ENCODE peak calls at places on chromosome 17, in ten cellular contexts. R, S, H, A, G, T, L, E, B and I are unnamed samples.

GRCh38 chr17:76442341-76443338 is 10.3 kb downstream of the UBE2O start:
- DNase-seq in G (no peak), B (no peak), E (peak), L (no peak), H (no peak), S (no peak), T (no peak), R (no peak), A (no peak), I (no peak)

GRCh38 chr17:279776-280175 is 72.8 kb downstream of the RPH3AL start:
- DNase-seq in B (no peak), H (no peak), L (no peak), S (no peak), E (no peak), G (no peak), R (no peak), A (no peak), T (no peak), I (no peak)

GRCh38 chr17:43212641-43213490 is 1.2 kb downstream of the TMEM106A start:
- DNase-seq in R (no peak), H (no peak), T (no peak), S (no peak), G (no peak), B (no peak), A (no peak), L (no peak), E (peak), I (peak)

GRCh38 chr17:3003401-3004149 is 59.8 kb downstream of the OR1D5 start:
- DNase-seq in B (no peak), S (no peak), A (peak), E (no peak), H (no peak), G (no peak), T (peak), R (no peak), L (no peak), I (no peak)

GRCh38 chr17:499836-500543 is 147.4 kb upstream of the RPH3AL start:
- DNase-seq in R (no peak), A (no peak), S (no peak), B (no peak), G (no peak), E (no peak), T (no peak), H (no peak), L (no peak), I (no peak)

GRCh38 chr17:65820306-65820705 is 258.9 kb upstream of the AXIN2 start:
- DNase-seq in A (no peak), L (no peak), G (no peak), B (no peak), T (no peak), S (no peak), E (no peak), R (no peak), H (no peak), I (no peak)

GRCh38 chr17:31558748-31559646 is 167.5 kb downstream of the RAB11FIP4 start:
- DNase-seq in G (peak), S (peak), H (peak), L (peak), R (peak), E (peak), B (peak), A (peak), T (peak), I (peak)

GRCh38 chr17:42275527-42276358 is 448 bp downstream of the STAT5B start:
- DNase-seq in B (peak), G (no peak), S (no peak), T (no peak), R (peak), H (peak), L (no peak), E (peak), A (no peak), I (peak)

GRCh38 chr17:71260366-71260765 is 860.5 kb upstream of the SOX9 start:
- DNase-seq in L (no peak), R (no peak), A (no peak), S (no peak), E (peak), H (no peak), B (no peak), G (no peak), T (no peak), I (no peak)

GRCh38 chr17:17561408-17562144 is 29.9 kb downstream of the PEMT start:
- DNase-seq in S (no peak), R (no peak), H (no peak), G (no peak), L (no peak), A (no peak), T (peak), B (no peak), E (no peak), I (peak)

GRCh38 chr17:2736956-2737355 is 12.5 kb downstream of the CCDC92B start:
- DNase-seq in E (no peak), A (no peak), R (no peak), L (no peak), B (no peak), S (no peak), T (no peak), H (no peak), G (no peak), I (no peak)

GRCh38 chr17:81120695-81121621 is 44.3 kb upstream of the PVALEF start:
- DNase-seq in R (no peak), G (no peak), L (no peak), H (no peak), T (no peak), E (no peak), A (no peak), B (no peak), S (no peak), I (no peak)

GRCh38 chr17:43832168-43832975 is 574 bp downstream of the MPP3 start:
- DNase-seq in T (peak), H (no peak), L (peak), S (no peak), G (no peak), A (peak), E (peak), B (no peak), R (peak), I (peak)

GRCh38 chr17:73952498-73953205 is 250.8 kb upstream of the RPL38 start:
- DNase-seq in H (peak), E (no peak), T (no peak), B (no peak), S (no peak), G (no peak), L (no peak), R (peak), A (peak), I (peak)

GRCh38 chr17:45086865-45087495 is 25.9 kb downstream of the NMT1 start:
- DNase-seq in T (no peak), L (no peak), B (no peak), E (no peak), A (no peak), S (no peak), H (no peak), R (no peak), G (no peak), I (no peak)

GRCh38 chr17:18167421-18167820 is 16.2 kb upstream of the ALKBH5 start:
- DNase-seq in L (no peak), T (no peak), S (no peak), B (no peak), A (no peak), H (no peak), R (no peak), G (no peak), E (no peak), I (no peak)

GRCh38 chr17:81247339-81247990 is 8.3 kb downstream of the NDUFAF8 start:
- DNase-seq in E (no peak), S (no peak), B (no peak), R (no peak), A (no peak), L (no peak), T (no peak), H (no peak), G (no peak), I (no peak)

GRCh38 chr17:82076018-82076784 is 10.6 kb upstream of the DUS1L start:
- DNase-seq in A (no peak), T (no peak), R (no peak), B (no peak), L (no peak), H (no peak), G (no peak), S (no peak), E (no peak), I (no peak)

GRCh38 chr17:910503-911194 is 68.9 kb downstream of the NXN start:
- DNase-seq in E (no peak), H (no peak), T (no peak), G (no peak), B (no peak), R (no peak), L (no peak), S (no peak), A (no peak), I (peak)

GRCh38 chr17:62824290-62825135 is 16.4 kb upstream of the MARCHF10 start:
- DNase-seq in G (no peak), B (no peak), S (peak), L (no peak), T (no peak), E (peak), A (no peak), H (no peak), R (no peak), I (peak)

GRCh38 chr17:78125138-78125913 is 3.2 kb downstream of the TMC6 start:
- DNase-seq in E (no peak), H (no peak), A (no peak), S (no peak), B (no peak), R (no peak), G (no peak), L (no peak), T (no peak), I (no peak)

GRCh38 chr17:73394523-73395450 is 83.0 kb upstream of the CDC42EP4 start:
- DNase-seq in B (no peak), R (no peak), G (no peak), T (no peak), L (peak), A (no peak), H (no peak), S (no peak), E (no peak), I (peak)

GRCh38 chr17:70313450-70313849 is 144.1 kb downstream of the KCNJ2 start:
- DNase-seq in H (no peak), S (no peak), B (no peak), R (no peak), G (no peak), A (no peak), T (no peak), L (no peak), E (peak), I (no peak)

GRCh38 chr17:28746611-28747045 is 2.8 kb downstream of the TRAF4 start:
- DNase-seq in B (no peak), L (peak), E (no peak), S (no peak), G (no peak), H (no peak), R (peak), A (no peak), T (peak), I (no peak)

GRCh38 chr17:41777157-41777578 is 9.3 kb downstream of the JUP start:
- DNase-seq in S (no peak), T (peak), A (peak), G (no peak), L (peak), B (no peak), E (peak), H (no peak), R (no peak), I (peak)

GRCh38 chr17:31533546-31534155 is 142.2 kb downstream of the RAB11FIP4 start:
- DNase-seq in L (no peak), A (no peak), H (no peak), B (peak), S (no peak), R (no peak), T (no peak), E (peak), G (no peak), I (peak)

GRCh38 chr17:82561429-82562035 is 42.0 kb downstream of the FOXK2 start:
- DNase-seq in L (no peak), H (no peak), S (no peak), R (no peak), G (no peak), B (no peak), E (no peak), A (no peak), T (no peak), I (no peak)

GRCh38 chr17:55446581-55447205 is 25.1 kb upstream of the MMD start:
- DNase-seq in G (no peak), R (no peak), L (no peak), B (no peak), S (no peak), H (no peak), E (no peak), T (no peak), A (no peak), I (no peak)

GRCh38 chr17:35345926-35346771 is 27.3 kb downstream of the SLFN11 start:
- DNase-seq in G (no peak), L (no peak), R (no peak), T (peak), S (no peak), A (peak), E (peak), H (peak), B (peak), I (peak)

GRCh38 chr17:39139137-39139516 is 12.3 kb downstream of the PLXDC1 start:
- DNase-seq in E (peak), H (no peak), R (no peak), G (no peak), B (no peak), L (no peak), A (no peak), S (no peak), T (no peak), I (no peak)

GRCh38 chr17:50877838-50878237 is 11.7 kb upstream of the TOB1 start:
- DNase-seq in B (no peak), L (no peak), A (no peak), E (no peak), G (no peak), S (no peak), H (no peak), R (no peak), T (no peak), I (no peak)

GRCh38 chr17:6569391-6570302 is 13.3 kb upstream of the PITPNM3 start:
- DNase-seq in E (no peak), R (no peak), T (no peak), B (no peak), L (no peak), H (no peak), G (no peak), S (peak), A (no peak), I (peak)

GRCh38 chr17:44916059-44916780 is 920 bp upstream of the GFAP start:
- DNase-seq in L (no peak), H (no peak), R (no peak), E (no peak), T (no peak), G (no peak), S (no peak), A (no peak), B (no peak), I (peak)

GRCh38 chr17:78291944-78292910 is 60.8 kb downstream of the TMEM235 start:
- DNase-seq in G (no peak), A (no peak), H (no peak), T (no peak), R (no peak), B (no peak), S (no peak), L (no peak), E (no peak), I (no peak)